ENCODE peak calls at places on chromosomes 11 and 22, in seven cellular contexts. O is AG04450; U is CD4-positive, CD25-positive, alpha-beta regulatory T cell; R is A549; P is HepG2; M is CD8-positive, alpha-beta memory T cell; Z is endothelial cell of umbilical vein. K is an unnamed sample.
A peak's percentile ranks its signal among the peaks of the same experiment; 100 is the strongest.

GRCh38 chr11:111586305-111586915 is 15.8 kb upstream of the SIK2 start:
- DNase-seq in P (peak; percentile 51), U (peak; percentile 58), M (peak; percentile 40), R (peak; percentile 56), O (no peak), Z (peak; percentile 59), K (no peak)

GRCh38 chr11:2303627-2304155 is 1.9 kb downstream of the TSPAN32 start:
- DNase-seq in U (no peak), R (no peak), M (no peak), P (no peak), Z (no peak), O (no peak), K (no peak)

GRCh38 chr22:30212363-30212995 is 34.1 kb downstream of the LIF start:
- DNase-seq in O (peak; percentile 70), R (peak; percentile 98), U (no peak), Z (peak; percentile 60), M (no peak), P (peak; percentile 96), K (no peak)

GRCh38 chr11:92920295-92920694 is 49.2 kb upstream of the MTNR1B start:
- DNase-seq in M (no peak), Z (no peak), O (no peak), U (no peak), R (no peak), P (no peak), K (no peak)

GRCh38 chr11:86954288-86955110 is 696 bp downstream of the FZD4 start:
- DNase-seq in U (no peak), M (no peak), Z (peak; percentile 46), O (no peak), R (peak; percentile 20), P (no peak), K (no peak)

GRCh38 chr22:24834845-24835570 is 29.0 kb downstream of the SGSM1 start:
- DNase-seq in M (no peak), Z (peak; percentile 26), O (no peak), U (no peak), P (peak; percentile 32), R (peak; percentile 39), K (no peak)

GRCh38 chr11:6646631-6647281 is 8.9 kb downstream of the DCHS1 start:
- DNase-seq in M (no peak), U (peak; percentile 34), R (no peak), O (no peak), P (no peak), Z (no peak), K (no peak)

GRCh38 chr11:22472306-22472705 is 134.1 kb downstream of the SLC17A6 start:
- DNase-seq in U (no peak), O (no peak), R (peak; percentile 5), M (no peak), P (no peak), Z (peak; percentile 15), K (no peak)

GRCh38 chr11:105790841-105791240 is 181.0 kb downstream of the GRIA4 start:
- DNase-seq in R (no peak), O (no peak), P (no peak), U (no peak), Z (no peak), M (no peak), K (no peak)

GRCh38 chr22:33083212-33083611 is 25.0 kb upstream of the SYN3 start:
- DNase-seq in O (no peak), P (no peak), Z (no peak), U (no peak), R (no peak), M (no peak), K (no peak)

GRCh38 chr11:69904331-69905201 is 85.3 kb upstream of the FGF3 start:
- DNase-seq in O (no peak), Z (no peak), U (no peak), P (no peak), M (no peak), R (no peak), K (no peak)
- H3K9me3 ChIP-seq in O (no peaks in the 10 kb centered on the region), Z (no peaks in the 10 kb centered on the region), U (no peaks in the 10 kb centered on the region), P (no peaks in the 10 kb centered on the region), M (no peaks in the 10 kb centered on the region), R (no peaks in the 10 kb centered on the region), K (no peaks in the 10 kb centered on the region)

DNA sequence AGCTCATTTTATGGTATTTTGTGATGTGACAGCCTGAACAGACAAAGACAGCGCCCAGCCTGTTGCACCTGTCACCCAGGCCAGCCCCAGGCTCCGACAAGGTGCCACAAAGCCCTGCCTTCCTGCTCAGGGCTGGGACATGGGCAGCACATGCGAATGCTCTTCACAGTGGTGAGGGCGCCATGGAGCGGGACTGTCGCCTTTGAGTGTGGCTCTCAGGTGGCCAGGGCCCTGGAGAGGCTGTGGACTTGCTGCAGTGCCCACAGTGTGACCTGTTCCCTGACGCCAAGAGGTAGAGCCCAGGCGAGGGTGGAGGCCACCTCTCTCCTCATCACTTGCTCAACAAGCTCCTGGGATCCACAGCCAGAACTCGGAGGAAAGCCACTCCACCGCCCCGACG is 346.3 kb downstream of the SHANK2 start:
- DNase-seq in O (no peak), P (no peak), R (no peak), M (no peak), Z (no peak), U (no peak), K (no peak)
- H3K9me3 ChIP-seq in O (peaks cover 72% of the 10 kb centered on the region), P (no peaks in the 10 kb centered on the region), R (no peaks in the 10 kb centered on the region), M (no peaks in the 10 kb centered on the region), Z (peaks cover 4% of the 10 kb centered on the region), U (no peaks in the 10 kb centered on the region), K (no peaks in the 10 kb centered on the region)

GRCh38 chr22:28963362-28963761 is 80.0 kb downstream of the ZNRF3 start:
- DNase-seq in M (no peak), U (no peak), O (no peak), P (no peak), R (no peak), Z (no peak), K (no peak)
- H3K9me3 ChIP-seq in M (no peaks in the 10 kb centered on the region), U (no peaks in the 10 kb centered on the region), O (no peaks in the 10 kb centered on the region), P (no peaks in the 10 kb centered on the region), R (no peaks in the 10 kb centered on the region), Z (no peaks in the 10 kb centered on the region), K (no peaks in the 10 kb centered on the region)

GRCh38 chr11:55849037-55849436 is 10.5 kb downstream of the OR5D16 start:
- DNase-seq in U (no peak), P (no peak), M (no peak), Z (no peak), R (no peak), O (no peak), K (no peak)

GRCh38 chr11:55852141-55852540 is 13.6 kb downstream of the OR5D16 start:
- DNase-seq in P (no peak), Z (no peak), R (no peak), O (no peak), M (no peak), U (no peak), K (no peak)

DNA sequence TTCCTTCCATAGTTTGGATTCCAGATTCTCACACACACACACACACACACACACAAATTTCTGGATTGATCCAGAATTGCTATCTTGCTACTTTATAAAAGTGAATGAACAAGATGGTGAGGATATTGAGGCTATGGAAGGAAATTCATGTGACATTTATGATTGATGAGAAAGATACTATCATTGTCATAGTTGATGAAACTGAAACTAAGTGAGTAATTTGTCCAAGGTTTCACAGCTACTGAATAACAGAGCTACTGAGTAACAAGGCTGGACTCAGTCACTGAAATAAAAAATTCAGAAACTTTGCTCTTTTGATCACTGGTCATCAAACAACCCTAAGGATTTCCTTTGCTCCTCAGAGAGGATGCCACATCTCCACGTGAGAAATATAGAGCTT is 16.2 kb downstream of the OR5D16 start:
- DNase-seq in U (no peak), R (no peak), Z (no peak), O (no peak), M (no peak), P (no peak), K (no peak)
- H3K9me3 ChIP-seq in U (no peaks in the 10 kb centered on the region), R (no peaks in the 10 kb centered on the region), Z (peaks cover 2% of the 10 kb centered on the region), O (peaks cover 4% of the 10 kb centered on the region), M (no peaks in the 10 kb centered on the region), P (peaks cover 4% of the 10 kb centered on the region), K (no peaks in the 10 kb centered on the region)